ENCODE peak calls at places on chromosomes 16 and 17, in seven cellular contexts. One of them, this sample, is unnamed.

GRCh38 chr17:33964344-33964979 is 290.6 kb upstream of the CCL2 start:
- DNase-seq in GM12865: peak
- DNase-seq in lung: no peak
- DNase-seq in hepatocyte: peak
- DNase-seq in WERI-Rb-1: no peak
- DNase-seq in adrenal gland: no peak
- DNase-seq in coronary artery: no peak
- DNase-seq in this sample: no peak

GRCh38 chr17:35761601-35762000 is 914 bp downstream of the C17orf50 start:
- DNase-seq in GM12865: no peak
- DNase-seq in lung: no peak
- DNase-seq in hepatocyte: no peak
- DNase-seq in WERI-Rb-1: no peak
- DNase-seq in adrenal gland: no peak
- DNase-seq in coronary artery: no peak
- DNase-seq in this sample: no peak

GRCh38 chr17:36092228-36092627 is 2.3 kb upstream of the CCL3 start:
- DNase-seq in GM12865: peak
- DNase-seq in lung: no peak
- DNase-seq in hepatocyte: no peak
- DNase-seq in WERI-Rb-1: no peak
- DNase-seq in adrenal gland: no peak
- DNase-seq in coronary artery: no peak
- DNase-seq in this sample: no peak

GRCh38 chr16:54425681-54426549 is 139.3 kb upstream of the IRX3 start:
- DNase-seq in GM12865: no peak
- DNase-seq in lung: no peak
- DNase-seq in hepatocyte: no peak
- DNase-seq in WERI-Rb-1: no peak
- DNase-seq in adrenal gland: no peak
- DNase-seq in coronary artery: no peak
- DNase-seq in this sample: no peak

GRCh38 chr17:19384723-19385391 is 2.1 kb downstream of the MFAP4 start:
- DNase-seq in GM12865: no peak
- DNase-seq in lung: peak
- DNase-seq in hepatocyte: peak
- DNase-seq in WERI-Rb-1: no peak
- DNase-seq in adrenal gland: peak
- DNase-seq in coronary artery: peak
- DNase-seq in this sample: peak

GRCh38 chr16:27746076-27746855 is 196.3 kb downstream of the KATNIP start:
- DNase-seq in GM12865: no peak
- DNase-seq in lung: no peak
- DNase-seq in hepatocyte: no peak
- DNase-seq in WERI-Rb-1: no peak
- DNase-seq in adrenal gland: no peak
- DNase-seq in coronary artery: no peak
- DNase-seq in this sample: no peak

GRCh38 chr16:47162670-47163420 is 19.1 kb upstream of the NETO2 start:
- DNase-seq in GM12865: no peak
- DNase-seq in lung: no peak
- DNase-seq in hepatocyte: no peak
- DNase-seq in WERI-Rb-1: no peak
- DNase-seq in adrenal gland: no peak
- DNase-seq in coronary artery: no peak
- DNase-seq in this sample: no peak

GRCh38 chr17:14557482-14557881 is 256.6 kb downstream of the HS3ST3B1 start:
- DNase-seq in GM12865: no peak
- DNase-seq in lung: no peak
- DNase-seq in hepatocyte: no peak
- DNase-seq in WERI-Rb-1: no peak
- DNase-seq in adrenal gland: no peak
- DNase-seq in coronary artery: no peak
- DNase-seq in this sample: no peak

GRCh38 chr17:66633322-66633965 is 201.5 kb upstream of the CACNG5 start:
- DNase-seq in GM12865: peak
- DNase-seq in lung: no peak
- DNase-seq in hepatocyte: no peak
- DNase-seq in WERI-Rb-1: no peak
- DNase-seq in adrenal gland: no peak
- DNase-seq in coronary artery: no peak
- DNase-seq in this sample: no peak

GRCh38 chr16:85055503-85056210 is 28.1 kb downstream of the KIAA0513 start:
- DNase-seq in GM12865: peak
- DNase-seq in lung: peak
- DNase-seq in hepatocyte: peak
- DNase-seq in WERI-Rb-1: no peak
- DNase-seq in adrenal gland: peak
- DNase-seq in coronary artery: no peak
- DNase-seq in this sample: peak

GRCh38 chr17:81553616-81554181 is 1.5 kb upstream of the FAAP100 start:
- DNase-seq in GM12865: no peak
- DNase-seq in lung: no peak
- DNase-seq in hepatocyte: peak
- DNase-seq in WERI-Rb-1: no peak
- DNase-seq in adrenal gland: peak
- DNase-seq in coronary artery: no peak
- DNase-seq in this sample: no peak

GRCh38 chr17:1590031-1590746 is 27.6 kb upstream of the PITPNA start:
- DNase-seq in GM12865: no peak
- DNase-seq in lung: peak
- DNase-seq in hepatocyte: peak
- DNase-seq in WERI-Rb-1: no peak
- DNase-seq in adrenal gland: peak
- DNase-seq in coronary artery: peak
- DNase-seq in this sample: peak

GRCh38 chr16:84303023-84303422 is 8.3 kb downstream of the WFDC1 start:
- DNase-seq in GM12865: no peak
- DNase-seq in lung: no peak
- DNase-seq in hepatocyte: peak
- DNase-seq in WERI-Rb-1: no peak
- DNase-seq in adrenal gland: peak
- DNase-seq in coronary artery: peak
- DNase-seq in this sample: no peak

GRCh38 chr17:75516619-75517276 is 420 bp downstream of the TSEN54 start:
- DNase-seq in GM12865: peak
- DNase-seq in lung: peak
- DNase-seq in hepatocyte: peak
- DNase-seq in WERI-Rb-1: peak
- DNase-seq in adrenal gland: no peak
- DNase-seq in coronary artery: no peak
- DNase-seq in this sample: no peak

GRCh38 chr16:10987361-10988163 is 43.2 kb downstream of the CLEC16A start:
- DNase-seq in GM12865: peak
- DNase-seq in lung: no peak
- DNase-seq in hepatocyte: no peak
- DNase-seq in WERI-Rb-1: no peak
- DNase-seq in adrenal gland: no peak
- DNase-seq in coronary artery: no peak
- DNase-seq in this sample: no peak

GRCh38 chr16:19717781-19718623 is at the start of the genes IQCK and KNOP1:
- DNase-seq in GM12865: peak
- DNase-seq in lung: peak
- DNase-seq in hepatocyte: peak
- DNase-seq in WERI-Rb-1: peak
- DNase-seq in adrenal gland: peak
- DNase-seq in coronary artery: peak
- DNase-seq in this sample: peak

GRCh38 chr16:10729649-10730048 is 14.0 kb upstream of the NUBP1 start:
- DNase-seq in GM12865: no peak
- DNase-seq in lung: peak
- DNase-seq in hepatocyte: no peak
- DNase-seq in WERI-Rb-1: no peak
- DNase-seq in adrenal gland: peak
- DNase-seq in coronary artery: no peak
- DNase-seq in this sample: no peak

GRCh38 chr16:54268766-54269165 is 17.8 kb downstream of the IRX3 start:
- DNase-seq in GM12865: no peak
- DNase-seq in lung: no peak
- DNase-seq in hepatocyte: no peak
- DNase-seq in WERI-Rb-1: no peak
- DNase-seq in adrenal gland: no peak
- DNase-seq in coronary artery: peak
- DNase-seq in this sample: no peak

GRCh38 chr16:25298165-25298872 is 40.7 kb upstream of the ZKSCAN2 start:
- DNase-seq in GM12865: no peak
- DNase-seq in lung: no peak
- DNase-seq in hepatocyte: no peak
- DNase-seq in WERI-Rb-1: no peak
- DNase-seq in adrenal gland: no peak
- DNase-seq in coronary artery: no peak
- DNase-seq in this sample: no peak

GRCh38 chr16:24188143-24188542 is 68.0 kb upstream of the CACNG3 start:
- DNase-seq in GM12865: no peak
- DNase-seq in lung: no peak
- DNase-seq in hepatocyte: no peak
- DNase-seq in WERI-Rb-1: no peak
- DNase-seq in adrenal gland: no peak
- DNase-seq in coronary artery: no peak
- DNase-seq in this sample: no peak

GRCh38 chr16:84080378-84080777 is 36.4 kb downstream of the MBTPS1 start:
- DNase-seq in GM12865: no peak
- DNase-seq in lung: no peak
- DNase-seq in hepatocyte: no peak
- DNase-seq in WERI-Rb-1: no peak
- DNase-seq in adrenal gland: peak
- DNase-seq in coronary artery: no peak
- DNase-seq in this sample: no peak

GRCh38 chr16:73202176-73202729 is 154.3 kb upstream of the ZFHX3 start:
- DNase-seq in GM12865: no peak
- DNase-seq in lung: no peak
- DNase-seq in hepatocyte: peak
- DNase-seq in WERI-Rb-1: no peak
- DNase-seq in adrenal gland: no peak
- DNase-seq in coronary artery: no peak
- DNase-seq in this sample: no peak

GRCh38 chr16:17439580-17439979 is 31.2 kb downstream of the XYLT1 start:
- DNase-seq in GM12865: no peak
- DNase-seq in lung: no peak
- DNase-seq in hepatocyte: no peak
- DNase-seq in WERI-Rb-1: no peak
- DNase-seq in adrenal gland: no peak
- DNase-seq in coronary artery: no peak
- DNase-seq in this sample: no peak

GRCh38 chr17:63258785-63259184 is 187.3 kb downstream of the CYB561 start:
- DNase-seq in GM12865: no peak
- DNase-seq in lung: peak
- DNase-seq in hepatocyte: no peak
- DNase-seq in WERI-Rb-1: no peak
- DNase-seq in adrenal gland: no peak
- DNase-seq in coronary artery: no peak
- DNase-seq in this sample: no peak

DNA sequence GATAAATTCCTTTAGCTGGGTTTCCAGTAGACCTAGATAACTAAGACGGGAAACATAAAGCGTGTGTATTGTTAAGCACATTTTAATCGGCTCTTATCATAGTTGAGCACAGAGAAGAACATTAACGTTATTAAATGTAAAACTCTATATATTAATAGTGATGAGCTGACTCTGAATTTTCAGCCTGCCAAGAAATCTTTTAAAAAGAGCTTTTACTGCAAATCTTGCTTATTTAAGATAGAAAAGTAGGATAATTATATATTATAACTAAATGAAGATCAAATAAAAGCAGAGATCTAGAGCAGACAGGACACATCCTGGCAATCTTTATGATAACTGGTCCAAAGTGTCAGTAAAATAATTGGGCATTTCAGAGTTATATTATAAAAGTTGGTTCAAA is 183.1 kb downstream of the CYB561 start:
- DNase-seq in GM12865: no peak
- DNase-seq in lung: no peak
- DNase-seq in hepatocyte: no peak
- DNase-seq in WERI-Rb-1: no peak
- DNase-seq in adrenal gland: no peak
- DNase-seq in coronary artery: no peak
- DNase-seq in this sample: no peak
- H3K4me3 ChIP-seq in GM12865: no peak
- H3K4me3 ChIP-seq in lung: no peak
- H3K4me3 ChIP-seq in hepatocyte: no peak
- H3K4me3 ChIP-seq in WERI-Rb-1: no peak
- H3K4me3 ChIP-seq in adrenal gland: no peak
- H3K4me3 ChIP-seq in coronary artery: no peak
- H3K4me3 ChIP-seq in this sample: no peak

DNA sequence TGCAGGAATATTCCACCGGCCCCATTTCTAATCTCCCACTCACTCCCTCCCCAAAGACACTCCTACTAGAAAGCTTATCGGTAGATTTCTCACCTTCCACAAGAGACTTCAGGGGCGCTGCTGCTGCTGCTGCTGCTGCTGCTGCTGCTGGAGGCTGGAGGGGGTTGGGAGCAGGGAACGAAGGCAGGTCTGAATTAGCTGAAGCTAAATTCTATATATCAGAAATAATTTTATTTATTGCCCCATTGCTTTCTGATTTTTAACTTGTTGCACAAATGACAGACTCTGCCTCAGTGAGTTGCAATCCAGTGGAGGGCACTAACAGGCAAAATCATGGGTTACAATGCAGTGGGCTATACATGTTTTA is 25.8 kb upstream of the HLF start:
- DNase-seq in GM12865: peak
- DNase-seq in lung: no peak
- DNase-seq in hepatocyte: peak
- DNase-seq in WERI-Rb-1: peak
- DNase-seq in adrenal gland: peak
- DNase-seq in coronary artery: no peak
- DNase-seq in this sample: no peak
- TF ChIP-seq CTCF in GM12865: no peak
- TF ChIP-seq CTCF in lung: no peak
- TF ChIP-seq CTCF in hepatocyte: no peak
- TF ChIP-seq CTCF in WERI-Rb-1: peak
- TF ChIP-seq CTCF in adrenal gland: no peak
- TF ChIP-seq CTCF in coronary artery: no peak
- TF ChIP-seq CTCF in this sample: no peak

DNA sequence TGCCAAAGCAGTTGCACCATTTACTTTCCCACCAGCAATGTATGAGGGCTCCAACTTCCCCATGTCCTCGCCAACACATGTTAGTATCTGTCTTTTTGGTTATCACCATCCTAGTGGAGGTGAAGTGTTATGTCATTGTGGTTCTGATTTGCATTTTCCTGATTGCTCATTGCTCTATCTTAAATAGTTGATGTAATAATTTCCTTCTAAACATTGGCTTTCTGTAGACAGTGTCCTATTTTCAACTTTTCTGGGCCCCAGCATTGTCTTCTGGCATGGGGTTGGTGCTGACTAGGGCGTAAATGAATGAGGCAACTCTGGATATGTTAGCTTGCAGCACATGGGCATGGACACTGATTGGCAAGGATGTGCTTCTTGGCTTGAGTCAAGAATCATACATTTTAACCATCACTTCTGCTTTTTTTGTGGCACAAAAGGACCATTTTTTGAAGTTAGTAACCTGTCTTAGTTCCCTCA is 25.1 kb downstream of the PLCG2 start:
- DNase-seq in GM12865: peak
- DNase-seq in lung: no peak
- DNase-seq in hepatocyte: no peak
- DNase-seq in WERI-Rb-1: no peak
- DNase-seq in adrenal gland: no peak
- DNase-seq in coronary artery: no peak
- DNase-seq in this sample: no peak
- H3K4me3 ChIP-seq in GM12865: no peak
- H3K4me3 ChIP-seq in lung: no peak
- H3K4me3 ChIP-seq in hepatocyte: no peak
- H3K4me3 ChIP-seq in WERI-Rb-1: no peak
- H3K4me3 ChIP-seq in adrenal gland: no peak
- H3K4me3 ChIP-seq in coronary artery: no peak
- H3K4me3 ChIP-seq in this sample: no peak

GRCh38 chr16:87636741-87637140 is 34.4 kb downstream of the JPH3 start:
- DNase-seq in GM12865: no peak
- DNase-seq in lung: no peak
- DNase-seq in hepatocyte: no peak
- DNase-seq in WERI-Rb-1: no peak
- DNase-seq in adrenal gland: no peak
- DNase-seq in coronary artery: no peak
- DNase-seq in this sample: no peak
- TF ChIP-seq CTCF in GM12865: no peak
- TF ChIP-seq CTCF in lung: no peak
- TF ChIP-seq CTCF in hepatocyte: no peak
- TF ChIP-seq CTCF in WERI-Rb-1: no peak
- TF ChIP-seq CTCF in adrenal gland: no peak
- TF ChIP-seq CTCF in coronary artery: no peak
- TF ChIP-seq CTCF in this sample: no peak